ENCODE peak calls at places on chromosomes 1 and 21, in five cellular contexts. One of them, this sample, is unnamed.

GRCh38 chr1:170494369-170494768 is 37.6 kb upstream of the GORAB start:
- DNase-seq in H9: no peak
- DNase-seq in neuronal stem cell: no peak
- DNase-seq in mesenchymal stem cell: peak
- DNase-seq in H1: no peak
- DNase-seq in this sample: no peak

GRCh38 chr1:229258851-229259110 is 12.1 kb upstream of the RAB4A start:
- DNase-seq in H9: peak
- DNase-seq in neuronal stem cell: no peak
- DNase-seq in mesenchymal stem cell: no peak
- DNase-seq in H1: no peak
- DNase-seq in this sample: no peak

GRCh38 chr1:1220197-1220596 is 6.2 kb upstream of the TNFRSF4 start:
- DNase-seq in H9: no peak
- DNase-seq in neuronal stem cell: no peak
- DNase-seq in mesenchymal stem cell: no peak
- DNase-seq in H1: no peak
- DNase-seq in this sample: no peak

GRCh38 chr1:156898971-156899657 is 5.6 kb downstream of the PEAR1 start:
- DNase-seq in H9: no peak
- DNase-seq in neuronal stem cell: no peak
- DNase-seq in mesenchymal stem cell: no peak
- DNase-seq in H1: no peak
- DNase-seq in this sample: no peak

GRCh38 chr1:41870076-41870562 is 48.6 kb downstream of the HIVEP3 start:
- DNase-seq in H9: no peak
- DNase-seq in neuronal stem cell: no peak
- DNase-seq in mesenchymal stem cell: peak
- DNase-seq in H1: no peak
- DNase-seq in this sample: peak

GRCh38 chr1:110585426-110585825 is 20.7 kb downstream of the KCNA2 start:
- DNase-seq in H9: no peak
- DNase-seq in neuronal stem cell: no peak
- DNase-seq in mesenchymal stem cell: no peak
- DNase-seq in H1: no peak
- DNase-seq in this sample: no peak

GRCh38 chr1:157150631-157151030 is 12.4 kb upstream of the ETV3 start:
- DNase-seq in H9: no peak
- DNase-seq in neuronal stem cell: no peak
- DNase-seq in mesenchymal stem cell: no peak
- DNase-seq in H1: no peak
- DNase-seq in this sample: no peak

GRCh38 chr21:45370575-45370974 is 34.4 kb upstream of the COL18A1 start:
- DNase-seq in H9: no peak
- DNase-seq in neuronal stem cell: no peak
- DNase-seq in mesenchymal stem cell: no peak
- DNase-seq in H1: no peak
- DNase-seq in this sample: no peak

GRCh38 chr1:198333744-198334143 is 176.9 kb downstream of the NEK7 start:
- DNase-seq in H9: no peak
- DNase-seq in neuronal stem cell: no peak
- DNase-seq in mesenchymal stem cell: no peak
- DNase-seq in H1: no peak
- DNase-seq in this sample: no peak

GRCh38 chr1:81699234-81699633 is 101.5 kb upstream of the ADGRL2 start:
- DNase-seq in H9: no peak
- DNase-seq in neuronal stem cell: no peak
- DNase-seq in mesenchymal stem cell: peak
- DNase-seq in H1: no peak
- DNase-seq in this sample: peak

GRCh38 chr1:114457675-114458074 is 53.3 kb downstream of the TRIM33 start:
- DNase-seq in H9: no peak
- DNase-seq in neuronal stem cell: no peak
- DNase-seq in mesenchymal stem cell: no peak
- DNase-seq in H1: no peak
- DNase-seq in this sample: no peak

GRCh38 chr1:37902983-37903382 is 43.6 kb upstream of the MTF1 start:
- DNase-seq in H9: no peak
- DNase-seq in neuronal stem cell: no peak
- DNase-seq in mesenchymal stem cell: no peak
- DNase-seq in H1: no peak
- DNase-seq in this sample: peak

GRCh38 chr1:234961468-234962339 is 166.9 kb downstream of the TOMM20 start:
- DNase-seq in H9: no peak
- DNase-seq in neuronal stem cell: no peak
- DNase-seq in mesenchymal stem cell: peak
- DNase-seq in H1: no peak
- DNase-seq in this sample: no peak

GRCh38 chr1:242524571-242525359 is at the start of gene PLD5:
- DNase-seq in H9: peak
- DNase-seq in neuronal stem cell: peak
- DNase-seq in mesenchymal stem cell: no peak
- DNase-seq in H1: peak
- DNase-seq in this sample: peak

GRCh38 chr1:10638559-10639300 is 157.7 kb downstream of the CASZ1 start:
- DNase-seq in H9: no peak
- DNase-seq in neuronal stem cell: no peak
- DNase-seq in mesenchymal stem cell: no peak
- DNase-seq in H1: peak
- DNase-seq in this sample: no peak

GRCh38 chr1:210826686-210827085 is 307.3 kb downstream of the KCNH1 start:
- DNase-seq in H9: no peak
- DNase-seq in neuronal stem cell: no peak
- DNase-seq in mesenchymal stem cell: no peak
- DNase-seq in H1: no peak
- DNase-seq in this sample: no peak

GRCh38 chr1:204201651-204202050 is 5.4 kb upstream of the KISS1 start:
- DNase-seq in H9: no peak
- DNase-seq in neuronal stem cell: no peak
- DNase-seq in mesenchymal stem cell: no peak
- DNase-seq in H1: no peak
- DNase-seq in this sample: no peak
- H4K8ac ChIP-seq in H9: no peak
- H4K8ac ChIP-seq in neuronal stem cell: no peak
- H4K8ac ChIP-seq in mesenchymal stem cell: no peak
- H4K8ac ChIP-seq in H1: no peak
- H4K8ac ChIP-seq in this sample: no peak

GRCh38 chr1:51283977-51284376 is 46.4 kb downstream of the TTC39A start:
- DNase-seq in H9: no peak
- DNase-seq in neuronal stem cell: no peak
- DNase-seq in mesenchymal stem cell: no peak
- DNase-seq in H1: no peak
- DNase-seq in this sample: no peak

GRCh38 chr1:51284487-51284954 is 45.8 kb downstream of the TTC39A start:
- DNase-seq in H9: no peak
- DNase-seq in neuronal stem cell: no peak
- DNase-seq in mesenchymal stem cell: no peak
- DNase-seq in H1: no peak
- DNase-seq in this sample: no peak

GRCh38 chr1:51287966-51288365 is 42.4 kb downstream of the TTC39A start:
- DNase-seq in H9: no peak
- DNase-seq in neuronal stem cell: no peak
- DNase-seq in mesenchymal stem cell: no peak
- DNase-seq in H1: no peak
- DNase-seq in this sample: no peak

GRCh38 chr1:51282605-51283004 is 46.5 kb downstream of the RNF11 start:
- DNase-seq in H9: no peak
- DNase-seq in neuronal stem cell: no peak
- DNase-seq in mesenchymal stem cell: no peak
- DNase-seq in H1: no peak
- DNase-seq in this sample: no peak

DNA sequence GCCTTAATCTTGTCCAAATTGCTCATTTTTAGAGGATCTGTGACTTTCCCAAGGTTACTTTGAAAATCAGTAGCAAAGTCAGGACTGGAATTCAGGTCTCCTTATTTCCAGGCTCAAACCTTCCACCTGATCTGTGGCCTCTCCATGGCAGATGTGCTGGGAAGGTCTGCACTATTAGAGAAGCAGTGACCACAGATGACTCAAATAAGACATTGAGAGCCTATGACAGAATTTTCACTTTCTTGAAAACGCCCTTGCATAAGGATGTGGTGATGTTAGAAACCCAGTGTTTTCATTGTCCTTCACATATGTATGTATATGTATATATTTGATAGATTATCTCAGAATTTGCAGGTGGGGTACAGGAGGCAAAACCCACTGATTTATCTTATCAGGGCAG is 45.3 kb downstream of the TTC39A start:
- DNase-seq in H9: no peak
- DNase-seq in neuronal stem cell: no peak
- DNase-seq in mesenchymal stem cell: no peak
- DNase-seq in H1: no peak
- DNase-seq in this sample: no peak
- H2BK12ac ChIP-seq in H9: no peak
- H2BK12ac ChIP-seq in neuronal stem cell: no peak
- H2BK12ac ChIP-seq in mesenchymal stem cell: no peak
- H2BK12ac ChIP-seq in H1: no peak
- H2BK12ac ChIP-seq in this sample: no peak

GRCh38 chr21:37005548-37006242 is 807 bp upstream of the RIPPLY3 start:
- DNase-seq in H9: peak
- DNase-seq in neuronal stem cell: no peak
- DNase-seq in mesenchymal stem cell: no peak
- DNase-seq in H1: no peak
- DNase-seq in this sample: no peak

GRCh38 chr21:37001446-37001845 is 5.1 kb upstream of the RIPPLY3 start:
- DNase-seq in H9: no peak
- DNase-seq in neuronal stem cell: no peak
- DNase-seq in mesenchymal stem cell: no peak
- DNase-seq in H1: no peak
- DNase-seq in this sample: no peak

GRCh38 chr21:36999131-36999898 is 7.2 kb upstream of the RIPPLY3 start:
- DNase-seq in H9: no peak
- DNase-seq in neuronal stem cell: no peak
- DNase-seq in mesenchymal stem cell: no peak
- DNase-seq in H1: no peak
- DNase-seq in this sample: no peak

GRCh38 chr21:36994501-36995189 is 11.9 kb upstream of the RIPPLY3 start:
- DNase-seq in H9: peak
- DNase-seq in neuronal stem cell: no peak
- DNase-seq in mesenchymal stem cell: no peak
- DNase-seq in H1: peak
- DNase-seq in this sample: peak

DNA sequence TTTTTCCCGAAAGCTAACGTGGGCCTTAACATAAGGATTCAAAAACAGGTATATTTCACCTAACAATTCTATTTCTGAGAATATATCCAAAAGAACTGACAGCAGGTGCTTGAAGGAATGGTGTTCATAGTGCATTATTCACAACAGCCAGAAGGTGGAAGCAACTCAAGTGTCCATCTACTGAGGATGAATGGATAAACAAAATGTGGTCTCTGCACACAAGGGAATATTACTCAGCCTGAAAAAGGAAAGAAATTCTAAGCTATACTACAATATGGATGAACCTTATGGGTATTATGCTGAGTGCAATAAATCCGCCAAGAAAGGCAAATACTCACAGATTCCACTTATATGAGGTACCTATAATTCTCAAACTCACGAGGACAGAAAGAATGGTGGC is 6.1 kb upstream of the RIPPLY3 start:
- DNase-seq in H9: no peak
- DNase-seq in neuronal stem cell: no peak
- DNase-seq in mesenchymal stem cell: no peak
- DNase-seq in H1: no peak
- DNase-seq in this sample: no peak
- H4K8ac ChIP-seq in H9: no peak
- H4K8ac ChIP-seq in neuronal stem cell: no peak
- H4K8ac ChIP-seq in mesenchymal stem cell: no peak
- H4K8ac ChIP-seq in H1: no peak
- H4K8ac ChIP-seq in this sample: no peak

GRCh38 chr1:107674486-107674885 is 290.5 kb downstream of the VAV3 start:
- DNase-seq in H9: no peak
- DNase-seq in neuronal stem cell: no peak
- DNase-seq in mesenchymal stem cell: no peak
- DNase-seq in H1: no peak
- DNase-seq in this sample: no peak
- H2BK12ac ChIP-seq in H9: no peak
- H2BK12ac ChIP-seq in neuronal stem cell: no peak
- H2BK12ac ChIP-seq in mesenchymal stem cell: no peak
- H2BK12ac ChIP-seq in H1: no peak
- H2BK12ac ChIP-seq in this sample: no peak

GRCh38 chr1:193104496-193104905 is 713 bp downstream of the GLRX2 start:
- DNase-seq in H9: peak
- DNase-seq in neuronal stem cell: no peak
- DNase-seq in mesenchymal stem cell: no peak
- DNase-seq in H1: peak
- DNase-seq in this sample: peak
- H4K8ac ChIP-seq in H9: no peak
- H4K8ac ChIP-seq in neuronal stem cell: no peak
- H4K8ac ChIP-seq in mesenchymal stem cell: no peak
- H4K8ac ChIP-seq in H1: peak
- H4K8ac ChIP-seq in this sample: peak

GRCh38 chr1:201690528-201690927 is 138.4 kb upstream of the IPO9 start:
- DNase-seq in H9: no peak
- DNase-seq in neuronal stem cell: no peak
- DNase-seq in mesenchymal stem cell: no peak
- DNase-seq in H1: no peak
- DNase-seq in this sample: no peak
- H2BK12ac ChIP-seq in H9: no peak
- H2BK12ac ChIP-seq in neuronal stem cell: no peak
- H2BK12ac ChIP-seq in mesenchymal stem cell: no peak
- H2BK12ac ChIP-seq in H1: no peak
- H2BK12ac ChIP-seq in this sample: no peak

DNA sequence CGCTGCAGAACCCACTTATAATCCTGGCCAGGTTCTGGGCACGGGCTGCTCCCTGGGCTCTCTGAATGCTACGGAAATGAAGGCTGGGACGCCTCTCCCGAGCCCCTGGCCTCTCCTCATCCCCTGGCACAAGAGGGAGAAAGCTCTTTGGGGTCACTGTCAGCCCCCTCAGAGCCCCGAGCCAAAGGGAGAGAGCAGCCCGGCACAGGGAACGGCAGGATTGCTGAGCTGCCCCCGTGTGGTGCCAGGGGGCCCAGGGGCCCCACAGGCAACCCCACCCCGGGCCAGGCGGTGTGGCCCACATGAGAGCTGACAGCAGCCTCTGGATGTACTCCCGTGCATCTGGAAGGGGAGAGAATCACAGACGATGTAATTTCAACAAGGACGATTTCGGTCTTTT is 250.3 kb downstream of the FOXD2 start:
- DNase-seq in H9: peak
- DNase-seq in neuronal stem cell: no peak
- DNase-seq in mesenchymal stem cell: no peak
- DNase-seq in H1: peak
- DNase-seq in this sample: no peak
- H4K8ac ChIP-seq in H9: no peak
- H4K8ac ChIP-seq in neuronal stem cell: no peak
- H4K8ac ChIP-seq in mesenchymal stem cell: no peak
- H4K8ac ChIP-seq in H1: no peak
- H4K8ac ChIP-seq in this sample: no peak

DNA sequence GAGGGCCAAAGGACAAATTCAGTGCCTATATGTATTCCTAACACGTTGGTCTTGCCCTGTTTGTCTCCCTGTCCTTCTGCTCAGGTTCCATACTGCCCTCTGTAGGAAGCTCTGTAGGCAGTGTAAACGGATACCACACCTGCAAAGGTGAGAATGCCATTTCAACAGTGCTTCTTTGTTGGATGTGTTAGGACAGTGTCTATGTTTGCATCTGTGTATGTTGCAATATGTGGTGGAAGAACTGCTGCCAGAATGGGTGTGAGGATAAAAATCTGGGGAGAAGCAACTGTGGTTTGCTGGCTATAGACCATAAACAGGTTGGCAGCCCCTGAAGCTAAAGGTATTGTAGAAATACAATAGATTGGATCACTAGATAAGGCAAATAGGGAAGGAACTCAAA is 113.1 kb upstream of the BMP8A start:
- DNase-seq in H9: peak
- DNase-seq in neuronal stem cell: no peak
- DNase-seq in mesenchymal stem cell: peak
- DNase-seq in H1: no peak
- DNase-seq in this sample: peak
- H2BK12ac ChIP-seq in H9: no peak
- H2BK12ac ChIP-seq in neuronal stem cell: no peak
- H2BK12ac ChIP-seq in mesenchymal stem cell: no peak
- H2BK12ac ChIP-seq in H1: no peak
- H2BK12ac ChIP-seq in this sample: no peak

This sample was measured in trophoblast cell.